ENCODE peak calls at places on chromosomes 6 and 20, in six cellular contexts. Y is fibroblast of the aortic adventitia; W is activated T-cell treated with anti-CD3 and anti-CD28 coated beads for 1 hour; N is globus pallidus; R is NCI-H748 treated with DMSO at 0.1 percent for 48 hours; F is activated CD8-positive, alpha-beta memory T cell treated with anti-CD3 and anti-CD28 coated beads for 4 hours. U is an unnamed sample.

GRCh38 chr6:130742282-130742681 is 84.9 kb upstream of the SMLR1 start:
- DNase-seq in Y (peak), W (no peak), N (no peak), R (no peak), F (no peak), U (no peak)

GRCh38 chr6:170448745-170449144 is 104.4 kb downstream of the PSMB1 start:
- DNase-seq in Y (no peak), W (no peak), N (no peak), R (no peak), F (no peak), U (no peak)

GRCh38 chr6:167756594-167756993 is 70.1 kb upstream of the AFDN start:
- DNase-seq in Y (no peak), W (no peak), N (no peak), R (no peak), F (no peak), U (no peak)

GRCh38 chr6:36752187-36752885 is 54.7 kb downstream of the RAB44 start:
- DNase-seq in Y (no peak), W (no peak), N (no peak), R (no peak), F (no peak), U (no peak)

GRCh38 chr6:148693882-148694484 is 52.8 kb upstream of the UST start:
- DNase-seq in Y (no peak), W (no peak), N (no peak), R (no peak), F (no peak), U (peak)

GRCh38 chr20:40741507-40742106 is 52.6 kb upstream of the MAFB start:
- DNase-seq in Y (peak), W (no peak), N (peak), R (no peak), F (peak), U (peak)

GRCh38 chr6:43910149-43910637 is 140.2 kb downstream of the VEGFA start:
- DNase-seq in Y (no peak), W (no peak), N (no peak), R (no peak), F (no peak), U (no peak)

GRCh38 chr6:166629628-166630027 is 2.6 kb upstream of the RPS6KA2 start:
- DNase-seq in Y (peak), W (no peak), N (no peak), R (no peak), F (no peak), U (peak)

GRCh38 chr6:92281571-92282076 is 1137.7 kb downstream of the EPHA7 start:
- DNase-seq in Y (no peak), W (no peak), N (no peak), R (no peak), F (no peak), U (no peak)

GRCh38 chr6:79240509-79240908 is 6.0 kb upstream of the HMGN3 start:
- DNase-seq in Y (no peak), W (no peak), N (no peak), R (no peak), F (no peak), U (no peak)

GRCh38 chr6:41441598-41442205 is 104.5 kb upstream of the FOXP4 start:
- DNase-seq in Y (no peak), W (no peak), N (no peak), R (no peak), F (no peak), U (no peak)

GRCh38 chr6:64330694-64331309 is 695.2 kb downstream of the PHF3 start:
- DNase-seq in Y (peak), W (no peak), N (peak), R (peak), F (no peak), U (peak)

GRCh38 chr6:113129991-113130390 is 727.2 kb upstream of the MARCKS start:
- DNase-seq in Y (peak), W (no peak), N (no peak), R (no peak), F (no peak), U (no peak)

GRCh38 chr6:15642276-15642675 is 20.6 kb downstream of the DTNBP1 start:
- DNase-seq in Y (no peak), W (no peak), N (no peak), R (no peak), F (no peak), U (peak)

GRCh38 chr6:144993870-144994269 is 708.7 kb downstream of the UTRN start:
- DNase-seq in Y (no peak), W (no peak), N (no peak), R (no peak), F (no peak), U (no peak)

GRCh38 chr6:25627001-25627400 is 25.0 kb upstream of the SCGN start:
- DNase-seq in Y (no peak), W (no peak), N (no peak), R (no peak), F (no peak), U (no peak)

GRCh38 chr6:31307669-31308049 is 35.8 kb upstream of the HLA-C start:
- DNase-seq in Y (no peak), W (no peak), N (no peak), R (no peak), F (no peak), U (no peak)

GRCh38 chr6:10837692-10837996 is 695 bp downstream of the MAK start:
- DNase-seq in Y (peak), W (no peak), N (peak), R (peak), F (no peak), U (no peak)

GRCh38 chr20:38231786-38232130 is 28.8 kb downstream of the KIAA1755 start:
- DNase-seq in Y (peak), W (no peak), N (no peak), R (no peak), F (no peak), U (peak)

GRCh38 chr20:57953638-57954037 is 243.8 kb upstream of the PMEPA1 start:
- DNase-seq in Y (no peak), W (no peak), N (no peak), R (no peak), F (no peak), U (no peak)

GRCh38 chr20:11919046-11919445 is 1.4 kb downstream of the BTBD3 start:
- DNase-seq in Y (no peak), W (no peak), N (peak), R (peak), F (no peak), U (peak)

GRCh38 chr20:50848846-50849673 is 54.2 kb downstream of the BCAS4 start:
- DNase-seq in Y (no peak), W (no peak), N (no peak), R (no peak), F (no peak), U (no peak)

GRCh38 chr6:75204222-75204958 is 1.5 kb downstream of the COL12A1 start:
- DNase-seq in Y (peak), W (no peak), N (no peak), R (peak), F (no peak), U (peak)

GRCh38 chr6:89314692-89315091 is 407 bp downstream of the GABRR2 start:
- DNase-seq in Y (no peak), W (no peak), N (no peak), R (no peak), F (no peak), U (no peak)

GRCh38 chr6:157663261-157663660 is 159.8 kb upstream of the SNX9 start:
- DNase-seq in Y (no peak), W (no peak), N (no peak), R (no peak), F (no peak), U (no peak)

GRCh38 chr6:97094376-97094775 is 169.8 kb downstream of the KLHL32 start:
- DNase-seq in Y (no peak), W (no peak), N (no peak), R (no peak), F (no peak), U (no peak)

GRCh38 chr20:63979549-63980316 is at the start of gene SAMD10:
- DNase-seq in Y (no peak), W (peak), N (no peak), R (no peak), F (peak), U (peak)

GRCh38 chr6:118284736-118285360 is 263.2 kb upstream of the PLN start:
- DNase-seq in Y (peak), W (no peak), N (peak), R (no peak), F (no peak), U (no peak)

GRCh38 chr6:18601515-18602035 is 214.4 kb downstream of the RNF144B start:
- DNase-seq in Y (no peak), W (no peak), N (no peak), R (no peak), F (no peak), U (no peak)

U was measured in KBM-7.